ENCODE peak calls at places on chromosomes 12 and 14, in seven cellular contexts. One of them, this sample, is unnamed.

GRCh38 chr12:77064891-77065360 is 443 bp downstream of the E2F7 start:
- DNase-seq in HS-27A: no peak
- DNase-seq in AG09309: no peak
- DNase-seq in IMR-90: no peak
- DNase-seq in CD8-positive, alpha-beta memory T cell: peak
- DNase-seq in ELR: no peak
- DNase-seq in stimulated activated CD8-positive, alpha-beta memory T cell treated with anti-CD3 and anti-CD28 coated beads, Interleukin-4, amount 100 ng/mL, for 4 hours: no peak
- DNase-seq in this sample: no peak

GRCh38 chr12:124386059-124386458 is 91.2 kb downstream of the RFLNA start:
- DNase-seq in HS-27A: no peak
- DNase-seq in AG09309: no peak
- DNase-seq in IMR-90: no peak
- DNase-seq in CD8-positive, alpha-beta memory T cell: no peak
- DNase-seq in ELR: peak
- DNase-seq in stimulated activated CD8-positive, alpha-beta memory T cell treated with anti-CD3 and anti-CD28 coated beads, Interleukin-4, amount 100 ng/mL, for 4 hours: no peak
- DNase-seq in this sample: no peak

GRCh38 chr12:71504471-71504852 is 64.9 kb downstream of the LGR5 start:
- DNase-seq in HS-27A: no peak
- DNase-seq in AG09309: no peak
- DNase-seq in IMR-90: no peak
- DNase-seq in CD8-positive, alpha-beta memory T cell: no peak
- DNase-seq in ELR: no peak
- DNase-seq in stimulated activated CD8-positive, alpha-beta memory T cell treated with anti-CD3 and anti-CD28 coated beads, Interleukin-4, amount 100 ng/mL, for 4 hours: no peak
- DNase-seq in this sample: no peak

GRCh38 chr12:116975779-116976393 is 65.1 kb downstream of the FBXW8 start:
- DNase-seq in HS-27A: peak
- DNase-seq in AG09309: peak
- DNase-seq in IMR-90: peak
- DNase-seq in CD8-positive, alpha-beta memory T cell: no peak
- DNase-seq in ELR: no peak
- DNase-seq in stimulated activated CD8-positive, alpha-beta memory T cell treated with anti-CD3 and anti-CD28 coated beads, Interleukin-4, amount 100 ng/mL, for 4 hours: no peak
- DNase-seq in this sample: no peak

GRCh38 chr14:105074601-105075053 is 9.4 kb upstream of the GPR132 start:
- DNase-seq in HS-27A: no peak
- DNase-seq in AG09309: no peak
- DNase-seq in IMR-90: no peak
- DNase-seq in CD8-positive, alpha-beta memory T cell: no peak
- DNase-seq in ELR: no peak
- DNase-seq in stimulated activated CD8-positive, alpha-beta memory T cell treated with anti-CD3 and anti-CD28 coated beads, Interleukin-4, amount 100 ng/mL, for 4 hours: no peak
- DNase-seq in this sample: no peak

GRCh38 chr12:27808831-27809230 is 28.8 kb upstream of the MANSC4 start:
- DNase-seq in HS-27A: no peak
- DNase-seq in AG09309: no peak
- DNase-seq in IMR-90: no peak
- DNase-seq in CD8-positive, alpha-beta memory T cell: no peak
- DNase-seq in ELR: no peak
- DNase-seq in stimulated activated CD8-positive, alpha-beta memory T cell treated with anti-CD3 and anti-CD28 coated beads, Interleukin-4, amount 100 ng/mL, for 4 hours: no peak
- DNase-seq in this sample: no peak

GRCh38 chr12:26936559-26937442 is 980 bp downstream of the INTS13 start:
- DNase-seq in HS-27A: no peak
- DNase-seq in AG09309: no peak
- DNase-seq in IMR-90: no peak
- DNase-seq in CD8-positive, alpha-beta memory T cell: no peak
- DNase-seq in ELR: peak
- DNase-seq in stimulated activated CD8-positive, alpha-beta memory T cell treated with anti-CD3 and anti-CD28 coated beads, Interleukin-4, amount 100 ng/mL, for 4 hours: no peak
- DNase-seq in this sample: no peak

GRCh38 chr14:105176513-105176912 is 4.6 kb downstream of the NUDT14 start:
- DNase-seq in HS-27A: no peak
- DNase-seq in AG09309: no peak
- DNase-seq in IMR-90: no peak
- DNase-seq in CD8-positive, alpha-beta memory T cell: no peak
- DNase-seq in ELR: no peak
- DNase-seq in stimulated activated CD8-positive, alpha-beta memory T cell treated with anti-CD3 and anti-CD28 coated beads, Interleukin-4, amount 100 ng/mL, for 4 hours: no peak
- DNase-seq in this sample: no peak

This sample was measured in coronary artery.